ENCODE peak calls at places on chromosomes 13 and 19, in nine cellular contexts. G is heart left ventricle, H is AG09309, J is tibial nerve, X is fibroblast of mammary gland, I is tibial artery, A is A673, V is PC-3, U is dorsolateral prefrontal cortex. C is an unnamed sample.

GRCh38 chr13:112799394-112799793 is 109.6 kb downstream of the ATP11A start:
- DNase-seq in I (no peak), V (no peak), J (no peak), A (no peak), H (no peak), U (no peak), G (no peak), X (no peak), C (no peak)

GRCh38 chr19:2359992-2360875 is at the start of gene TMPRSS9:
- DNase-seq in A (no peak), G (no peak), H (no peak), V (no peak), J (no peak), X (no peak), U (no peak), I (no peak), C (no peak)

GRCh38 chr13:50319603-50320296 is 304.5 kb downstream of the KCNRG start:
- DNase-seq in V (peak; percentile 75), J (no peak), H (peak; percentile 17), U (no peak), A (no peak), I (no peak), X (peak; percentile 23), G (no peak), C (no peak)

GRCh38 chr19:47378246-47378645 is 29.1 kb downstream of the DHX34 start:
- DNase-seq in G (no peak), X (no peak), V (no peak), H (no peak), A (no peak), J (no peak), U (no peak), I (no peak), C (no peak)

GRCh38 chr13:44629465-44630183 is 53.5 kb upstream of the TSC22D1 start:
- DNase-seq in J (no peak), U (no peak), G (no peak), I (no peak), V (peak; percentile 6), A (no peak), H (peak; percentile 64), X (peak; percentile 38), C (no peak)

GRCh38 chr19:16222806-16223205 is 25.1 kb downstream of the AP1M1 start:
- DNase-seq in A (no peak), U (no peak), X (peak; percentile 44), H (no peak), G (no peak), I (no peak), V (no peak), J (no peak), C (no peak)

GRCh38 chr13:58134525-58134924 is 503.0 kb downstream of the PCDH17 start:
- DNase-seq in V (no peak), H (no peak), G (no peak), I (no peak), U (no peak), A (no peak), X (no peak), J (no peak), C (no peak)

GRCh38 chr19:45256836-45257235 is 5.8 kb downstream of the MARK4 start:
- DNase-seq in U (no peak), V (no peak), X (no peak), A (no peak), I (no peak), H (no peak), G (no peak), J (no peak), C (no peak)

GRCh38 chr13:21075303-21076264 is 14.2 kb upstream of the LATS2 start:
- DNase-seq in U (no peak), I (peak; percentile 69), A (no peak), G (peak; percentile 80), V (no peak), H (no peak), J (peak; percentile 28), X (peak; percentile 21), C (peak; percentile 65)

GRCh38 chr13:106518535-106518934 is 16.9 kb downstream of the EFNB2 start:
- DNase-seq in V (no peak), J (no peak), G (no peak), I (no peak), X (no peak), H (no peak), U (no peak), A (no peak), C (no peak)

GRCh38 chr13:106522112-106522511 is 13.3 kb downstream of the EFNB2 start:
- DNase-seq in V (no peak), H (no peak), A (no peak), G (no peak), X (no peak), J (no peak), U (no peak), I (no peak), C (no peak)

GRCh38 chr13:106522898-106523525 is 12.4 kb downstream of the EFNB2 start:
- DNase-seq in G (no peak), U (no peak), J (no peak), V (peak; percentile 39), A (no peak), I (no peak), X (no peak), H (no peak), C (no peak)

GRCh38 chr13:106521101-106521799 is 14.2 kb downstream of the EFNB2 start:
- DNase-seq in A (no peak), V (peak; percentile 66), I (no peak), U (no peak), J (no peak), G (no peak), X (no peak), H (no peak), C (no peak)

DNA sequence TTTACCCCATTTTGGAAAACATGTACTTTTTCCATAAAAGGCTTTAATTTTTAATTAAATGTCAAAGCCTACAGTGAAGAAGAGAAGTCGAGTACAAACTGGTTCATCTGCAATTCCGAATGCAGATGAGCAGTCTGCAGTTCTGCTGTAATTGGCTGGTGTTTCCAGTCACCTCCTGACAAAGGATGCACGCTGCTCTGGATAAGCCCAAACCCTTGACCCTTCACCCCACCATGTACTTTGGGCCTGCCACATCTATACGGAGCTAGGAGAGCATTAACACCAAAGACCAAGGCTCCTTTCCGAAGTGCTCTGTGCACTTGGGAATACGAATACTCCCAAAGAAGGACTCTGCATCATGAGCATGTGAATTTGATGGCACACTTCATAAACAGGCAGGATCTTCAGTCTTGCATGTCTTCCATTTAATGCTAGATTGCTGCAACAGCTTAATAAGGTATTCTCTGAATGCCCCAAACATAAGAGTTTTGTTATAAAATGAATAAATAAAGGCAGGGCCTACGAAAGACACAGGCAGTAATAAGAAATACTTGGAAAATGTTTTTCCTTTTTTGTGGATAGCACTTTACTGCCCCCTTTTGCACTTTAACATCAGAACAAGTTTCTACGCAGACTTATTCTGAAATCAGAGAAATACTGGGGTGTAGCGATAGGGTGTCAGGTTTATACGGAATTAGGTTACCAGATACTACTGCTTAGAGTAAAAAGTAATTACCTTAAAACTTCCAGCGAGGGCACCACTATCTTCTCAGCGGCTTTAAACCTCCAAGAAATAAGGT is 15.1 kb downstream of the EFNB2 start:
- DNase-seq in V (peak; percentile 16), G (no peak), J (no peak), U (no peak), A (no peak), X (peak; percentile 62), H (no peak), I (no peak), C (no peak)
- TF ChIP-seq CTCF in V (peak; percentile 46), G (no peak), J (peak; percentile 57), U (peak; percentile 71), A (peak; percentile 25), X (peak; percentile 47), H (peak; percentile 49), I (peak; percentile 45), C (no peak)

GRCh38 chr13:28678809-28679208 is 19.9 kb downstream of the POMP start:
- DNase-seq in V (peak; percentile 10), H (no peak), J (no peak), G (no peak), X (peak; percentile 13), U (no peak), A (peak; percentile 11), I (no peak), C (no peak)
- TF ChIP-seq CTCF in V (peak; percentile 17), H (peak; percentile 21), J (no peak), G (no peak), X (peak; percentile 23), U (peak; percentile 20), A (no peak), I (no peak), C (peak; percentile 18)

GRCh38 chr19:5686647-5687359 is 3.3 kb upstream of the RPL36 start:
- DNase-seq in V (peak; percentile 98), J (peak; percentile 97), U (peak; percentile 96), X (peak; percentile 90), H (no peak), G (peak; percentile 100), I (peak; percentile 98), A (peak; percentile 92), C (peak; percentile 99)

GRCh38 chr19:5684694-5685430 is 4.0 kb downstream of the HSD11B1L start:
- DNase-seq in H (no peak), I (no peak), G (no peak), A (no peak), J (no peak), V (no peak), X (no peak), U (no peak), C (no peak)

GRCh38 chr19:5686326-5686646 is 3.8 kb upstream of the RPL36 start:
- DNase-seq in J (no peak), H (no peak), A (no peak), U (no peak), V (no peak), I (no peak), G (peak; percentile 78), X (no peak), C (no peak)

GRCh38 chr19:5690125-5690954 is at the start of gene RPL36:
- DNase-seq in J (peak; percentile 95), U (peak; percentile 96), G (peak; percentile 99), I (peak; percentile 99), X (peak; percentile 94), A (peak; percentile 98), H (peak; percentile 73), V (peak; percentile 99), C (peak; percentile 96)

DNA sequence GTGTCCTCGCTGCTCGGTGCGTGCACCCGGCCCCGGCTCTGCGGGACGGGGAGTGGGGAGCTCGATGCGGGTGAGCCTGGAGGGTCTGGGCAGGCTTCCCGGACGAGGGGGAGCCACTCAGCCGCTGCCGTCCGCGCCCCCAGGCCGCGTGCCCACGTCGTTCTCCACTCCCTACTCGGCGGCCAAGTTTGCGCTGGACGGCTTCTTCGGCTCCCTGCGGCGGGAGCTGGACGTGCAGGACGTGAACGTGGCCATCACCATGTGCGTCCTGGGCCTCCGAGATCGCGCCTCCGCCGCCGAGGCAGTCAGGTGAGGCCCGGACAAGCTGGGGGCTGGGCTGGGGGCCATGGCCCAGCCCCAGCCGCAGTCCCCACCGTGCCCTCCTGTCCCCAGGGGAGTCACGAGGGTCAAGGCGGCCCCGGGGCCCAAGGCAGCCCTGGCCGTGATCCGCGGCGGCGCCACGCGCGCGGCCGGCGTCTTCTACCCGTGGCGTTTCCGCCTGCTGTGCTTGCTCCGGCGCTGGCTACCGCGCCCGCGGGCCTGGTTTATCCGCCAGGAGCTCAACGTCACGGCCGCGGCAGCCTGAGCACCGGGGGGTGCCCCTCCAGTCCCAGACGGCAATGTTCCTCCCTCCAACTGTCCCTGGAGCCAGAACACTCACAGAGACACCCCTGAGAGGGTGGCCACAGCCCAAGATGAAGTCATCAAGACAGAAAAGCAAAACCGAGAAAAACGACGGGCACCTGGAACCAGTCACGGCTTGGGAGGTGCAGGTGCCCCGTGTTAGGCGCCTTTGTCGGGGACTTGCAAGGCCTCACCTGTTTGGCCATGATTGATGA is 2.5 kb upstream of the RPL36 start:
- DNase-seq in G (no peak), H (no peak), V (no peak), A (no peak), I (no peak), J (no peak), X (no peak), U (no peak), C (no peak)
- TF ChIP-seq CTCF in G (no peak), H (no peak), V (no peak), A (no peak), I (no peak), J (no peak), X (no peak), U (no peak), C (no peak)

GRCh38 chr13:91184244-91184926 is 163.1 kb upstream of the MIR17HG start:
- DNase-seq in X (no peak), J (no peak), U (no peak), H (no peak), V (peak; percentile 23), I (no peak), G (no peak), A (peak; percentile 26), C (no peak)
- TF ChIP-seq CTCF in X (no peak), J (no peak), U (no peak), H (no peak), V (no peak), I (no peak), G (no peak), A (no peak), C (no peak)